ENCODE peak calls at places on chromosome 2, in eight cellular contexts. Y is effector memory CD4-positive, alpha-beta T cell; P is GM12892; F is activated T-cell treated with anti-CD3 and anti-CD28 coated beads, Interleukin-2, amount 50 U/mL, for 72 hours; A is thyroid gland; U is non-pigmented ciliary epithelial cell; W is NCI-H1417; N is Calu3. S is an unnamed sample.

GRCh38 chr2:118607663-118608062 is 239.8 kb downstream of the EN1 start:
- DNase-seq in W (no peak), Y (no peak), P (no peak), F (no peak), N (no peak), U (no peak), A (no peak), S (no peak)

GRCh38 chr2:197294260-197294659 is 16.3 kb downstream of the ANKRD44 start:
- DNase-seq in U (no peak), F (no peak), N (no peak), Y (no peak), A (no peak), P (no peak), W (no peak), S (no peak)

GRCh38 chr2:215652432-215652831 is 216.6 kb upstream of the FN1 start:
- DNase-seq in N (no peak), P (no peak), W (no peak), U (no peak), A (no peak), Y (no peak), F (no peak), S (no peak)

GRCh38 chr2:24050041-24050655 is 607 bp downstream of the FKBP1B start:
- DNase-seq in W (no peak), F (peak), U (no peak), A (peak), P (no peak), Y (no peak), N (peak), S (peak)

GRCh38 chr2:31319391-31320175 is 85.6 kb downstream of the EHD3 start:
- DNase-seq in F (peak), A (no peak), P (no peak), W (peak), Y (no peak), U (no peak), N (no peak), S (no peak)

GRCh38 chr2:23351388-23352141 is 33.4 kb upstream of the KLHL29 start:
- DNase-seq in F (peak), P (peak), N (peak), U (peak), Y (no peak), A (peak), W (peak), S (peak)

GRCh38 chr2:182444806-182445205 is 18.0 kb upstream of the PDE1A start:
- DNase-seq in A (no peak), Y (no peak), U (no peak), F (no peak), N (no peak), W (no peak), P (no peak), S (no peak)

GRCh38 chr2:38039111-38039510 is 36.8 kb downstream of the CYP1B1 start:
- DNase-seq in N (no peak), W (no peak), A (no peak), Y (no peak), U (no peak), F (no peak), P (no peak), S (no peak)

GRCh38 chr2:118618279-118618678 is 229.2 kb downstream of the EN1 start:
- DNase-seq in N (no peak), F (no peak), Y (no peak), A (no peak), U (no peak), W (no peak), P (no peak), S (no peak)

GRCh38 chr2:176931588-176932563 is 280.7 kb upstream of the HNRNPA3 start:
- DNase-seq in F (peak), N (no peak), U (peak), P (peak), A (no peak), Y (no peak), W (peak), S (no peak)